ENCODE peak calls at places on chromosomes 7 and 10, in six cellular contexts. One of them, this sample, is unnamed.

GRCh38 chr10:103645141-103646054 is 151.9 kb downstream of the NEURL1 start:
- DNase-seq in cardiac muscle cell: no peak
- DNase-seq in astrocyte of the spinal cord: peak; percentile 86
- DNase-seq in bronchial epithelial cell: peak; percentile 85
- DNase-seq in HL-60: peak; percentile 85
- DNase-seq in breast epithelium: no peak
- DNase-seq in this sample: peak; percentile 98

GRCh38 chr10:89702121-89702480 is 711 bp downstream of the KIF20B start:
- DNase-seq in cardiac muscle cell: no peak
- DNase-seq in astrocyte of the spinal cord: no peak
- DNase-seq in bronchial epithelial cell: no peak
- DNase-seq in HL-60: no peak
- DNase-seq in breast epithelium: no peak
- DNase-seq in this sample: no peak

GRCh38 chr7:81908220-81908619 is 138.4 kb upstream of the HGF start:
- DNase-seq in cardiac muscle cell: no peak
- DNase-seq in astrocyte of the spinal cord: no peak
- DNase-seq in bronchial epithelial cell: peak; percentile 42
- DNase-seq in HL-60: no peak
- DNase-seq in breast epithelium: no peak
- DNase-seq in this sample: no peak

GRCh38 chr7:1920266-1920681 is 250.2 kb downstream of the ELFN1 start:
- DNase-seq in cardiac muscle cell: no peak
- DNase-seq in astrocyte of the spinal cord: no peak
- DNase-seq in bronchial epithelial cell: no peak
- DNase-seq in HL-60: peak; percentile 37
- DNase-seq in breast epithelium: no peak
- DNase-seq in this sample: no peak

GRCh38 chr7:156384706-156385105 is 255.9 kb upstream of the RNF32 start:
- DNase-seq in cardiac muscle cell: no peak
- DNase-seq in astrocyte of the spinal cord: no peak
- DNase-seq in bronchial epithelial cell: no peak
- DNase-seq in HL-60: no peak
- DNase-seq in breast epithelium: no peak
- DNase-seq in this sample: no peak

GRCh38 chr7:66974986-66975590 is 20.3 kb downstream of the SBDS start:
- DNase-seq in cardiac muscle cell: no peak
- DNase-seq in astrocyte of the spinal cord: no peak
- DNase-seq in bronchial epithelial cell: no peak
- DNase-seq in HL-60: no peak
- DNase-seq in breast epithelium: no peak
- DNase-seq in this sample: no peak

GRCh38 chr7:31688347-31688746 is 1.3 kb downstream of the PPP1R17 start:
- DNase-seq in cardiac muscle cell: no peak
- DNase-seq in astrocyte of the spinal cord: no peak
- DNase-seq in bronchial epithelial cell: no peak
- DNase-seq in HL-60: peak; percentile 64
- DNase-seq in breast epithelium: no peak
- DNase-seq in this sample: no peak

GRCh38 chr10:93941603-93942002 is 47.8 kb downstream of the SLC35G1 start:
- DNase-seq in cardiac muscle cell: no peak
- DNase-seq in astrocyte of the spinal cord: no peak
- DNase-seq in bronchial epithelial cell: no peak
- DNase-seq in HL-60: no peak
- DNase-seq in breast epithelium: no peak
- DNase-seq in this sample: no peak

GRCh38 chr7:5636914-5637313 is 144.5 kb downstream of the RNF216 start:
- DNase-seq in cardiac muscle cell: no peak
- DNase-seq in astrocyte of the spinal cord: peak; percentile 93
- DNase-seq in bronchial epithelial cell: peak; percentile 55
- DNase-seq in HL-60: no peak
- DNase-seq in breast epithelium: no peak
- DNase-seq in this sample: peak; percentile 89

GRCh38 chr10:124728830-124729661 is 15.1 kb downstream of the FAM53B start:
- DNase-seq in cardiac muscle cell: no peak
- DNase-seq in astrocyte of the spinal cord: no peak
- DNase-seq in bronchial epithelial cell: no peak
- DNase-seq in HL-60: no peak
- DNase-seq in breast epithelium: no peak
- DNase-seq in this sample: no peak

GRCh38 chr10:38076687-38077086 is 17.4 kb upstream of the ZNF37A start:
- DNase-seq in cardiac muscle cell: no peak
- DNase-seq in astrocyte of the spinal cord: no peak
- DNase-seq in bronchial epithelial cell: no peak
- DNase-seq in HL-60: no peak
- DNase-seq in breast epithelium: no peak
- DNase-seq in this sample: no peak

GRCh38 chr10:113007343-113007771 is 57.3 kb downstream of the TCF7L2 start:
- DNase-seq in cardiac muscle cell: no peak
- DNase-seq in astrocyte of the spinal cord: no peak
- DNase-seq in bronchial epithelial cell: no peak
- DNase-seq in HL-60: no peak
- DNase-seq in breast epithelium: no peak
- DNase-seq in this sample: no peak

GRCh38 chr7:39357648-39358047 is 208.6 kb upstream of the YAE1 start:
- DNase-seq in cardiac muscle cell: peak; percentile 37
- DNase-seq in astrocyte of the spinal cord: no peak
- DNase-seq in bronchial epithelial cell: no peak
- DNase-seq in HL-60: no peak
- DNase-seq in breast epithelium: no peak
- DNase-seq in this sample: no peak

GRCh38 chr10:17428096-17428615 is 26.2 kb downstream of the ST8SIA6 start:
- DNase-seq in cardiac muscle cell: no peak
- DNase-seq in astrocyte of the spinal cord: no peak
- DNase-seq in bronchial epithelial cell: no peak
- DNase-seq in HL-60: no peak
- DNase-seq in breast epithelium: no peak
- DNase-seq in this sample: no peak

GRCh38 chr10:17427201-17427600 is 27.2 kb downstream of the ST8SIA6 start:
- DNase-seq in cardiac muscle cell: no peak
- DNase-seq in astrocyte of the spinal cord: no peak
- DNase-seq in bronchial epithelial cell: no peak
- DNase-seq in HL-60: no peak
- DNase-seq in breast epithelium: no peak
- DNase-seq in this sample: no peak

GRCh38 chr10:17426263-17426600 is 28.2 kb downstream of the ST8SIA6 start:
- DNase-seq in cardiac muscle cell: no peak
- DNase-seq in astrocyte of the spinal cord: no peak
- DNase-seq in bronchial epithelial cell: no peak
- DNase-seq in HL-60: no peak
- DNase-seq in breast epithelium: no peak
- DNase-seq in this sample: no peak

GRCh38 chr10:17423641-17424186 is 30.7 kb downstream of the ST8SIA6 start:
- DNase-seq in cardiac muscle cell: no peak
- DNase-seq in astrocyte of the spinal cord: no peak
- DNase-seq in bronchial epithelial cell: no peak
- DNase-seq in HL-60: no peak
- DNase-seq in breast epithelium: no peak
- DNase-seq in this sample: no peak

DNA sequence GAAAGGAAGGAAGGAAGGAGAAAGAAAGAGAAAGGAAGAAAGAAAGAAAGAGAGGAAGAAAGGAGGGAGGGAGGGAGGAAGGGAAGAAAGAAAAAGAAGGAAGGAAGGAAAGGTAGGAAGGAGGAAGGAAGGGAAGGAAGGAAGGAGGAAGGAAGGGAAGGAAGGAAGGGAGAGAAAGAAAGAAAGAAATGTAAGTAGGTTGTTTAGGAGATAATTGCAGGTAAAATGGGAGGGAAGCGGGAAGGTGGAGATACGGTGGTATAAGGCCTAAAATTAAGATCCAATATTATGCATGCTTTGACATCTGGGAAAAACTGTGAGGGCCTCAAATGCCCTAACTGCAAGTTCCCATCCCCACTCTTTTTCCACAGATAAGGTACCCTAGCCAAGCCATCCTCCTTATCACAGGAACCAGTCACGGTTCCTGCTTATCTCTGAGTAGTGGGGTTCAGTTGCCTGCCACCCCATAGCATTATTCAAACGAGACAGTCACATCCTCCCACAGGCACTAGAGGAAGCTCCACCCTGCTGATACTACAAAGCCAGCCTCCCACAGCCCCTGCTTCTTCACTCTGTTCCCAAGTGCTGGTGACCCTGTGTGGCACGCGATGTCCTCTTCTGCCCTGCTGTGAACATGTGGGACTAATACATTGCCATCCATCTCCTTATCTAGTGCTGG is 28.7 kb downstream of the ST8SIA6 start:
- DNase-seq in cardiac muscle cell: no peak
- DNase-seq in astrocyte of the spinal cord: no peak
- DNase-seq in bronchial epithelial cell: no peak
- DNase-seq in HL-60: no peak
- DNase-seq in breast epithelium: no peak
- DNase-seq in this sample: no peak
- H3K4me3 ChIP-seq in cardiac muscle cell: no peak overlapping the region
- H3K4me3 ChIP-seq in astrocyte of the spinal cord: no peak overlapping the region
- H3K4me3 ChIP-seq in bronchial epithelial cell: no peak overlapping the region
- H3K4me3 ChIP-seq in HL-60: no peak overlapping the region
- H3K4me3 ChIP-seq in breast epithelium: no peak overlapping the region
- H3K4me3 ChIP-seq in this sample: no peak overlapping the region

DNA sequence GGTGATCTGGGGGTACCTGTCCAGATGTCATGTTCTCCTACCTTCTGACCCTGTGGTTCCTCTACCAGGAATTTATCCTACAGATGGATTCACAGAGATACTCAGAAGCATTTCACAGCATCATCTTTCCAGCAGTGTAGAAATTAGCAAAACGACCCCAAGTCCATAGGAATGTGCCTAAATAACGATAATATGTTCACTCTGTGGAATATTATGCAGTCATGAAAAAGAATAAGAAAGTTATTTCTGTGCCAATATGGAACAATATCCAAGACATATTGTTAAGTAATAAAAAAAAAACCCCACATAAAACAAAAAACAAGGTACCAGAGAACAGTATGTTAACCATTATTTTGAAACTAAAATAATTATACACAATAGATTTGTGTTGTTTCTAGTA is 123.8 kb upstream of the SDK1 start:
- DNase-seq in cardiac muscle cell: no peak
- DNase-seq in astrocyte of the spinal cord: no peak
- DNase-seq in bronchial epithelial cell: no peak
- DNase-seq in HL-60: no peak
- DNase-seq in breast epithelium: no peak
- DNase-seq in this sample: no peak
- H3K4me3 ChIP-seq in cardiac muscle cell: no peak overlapping the region
- H3K4me3 ChIP-seq in astrocyte of the spinal cord: no peak overlapping the region
- H3K4me3 ChIP-seq in bronchial epithelial cell: no peak overlapping the region
- H3K4me3 ChIP-seq in HL-60: no peak overlapping the region
- H3K4me3 ChIP-seq in breast epithelium: no peak overlapping the region
- H3K4me3 ChIP-seq in this sample: no peak overlapping the region

GRCh38 chr7:111750878-111751277 is 188.6 kb upstream of the IMMP2L start:
- DNase-seq in cardiac muscle cell: no peak
- DNase-seq in astrocyte of the spinal cord: no peak
- DNase-seq in bronchial epithelial cell: no peak
- DNase-seq in HL-60: no peak
- DNase-seq in breast epithelium: no peak
- DNase-seq in this sample: no peak
- H3K4me3 ChIP-seq in cardiac muscle cell: no peak overlapping the region
- H3K4me3 ChIP-seq in astrocyte of the spinal cord: no peak overlapping the region
- H3K4me3 ChIP-seq in bronchial epithelial cell: no peak overlapping the region
- H3K4me3 ChIP-seq in HL-60: no peak overlapping the region
- H3K4me3 ChIP-seq in breast epithelium: no peak overlapping the region
- H3K4me3 ChIP-seq in this sample: no peak overlapping the region

GRCh38 chr10:314381-314780 is 179.1 kb downstream of the ZMYND11 start:
- DNase-seq in cardiac muscle cell: no peak
- DNase-seq in astrocyte of the spinal cord: no peak
- DNase-seq in bronchial epithelial cell: no peak
- DNase-seq in HL-60: no peak
- DNase-seq in breast epithelium: no peak
- DNase-seq in this sample: no peak

GRCh38 chr10:310371-310770 is 175.1 kb downstream of the ZMYND11 start:
- DNase-seq in cardiac muscle cell: no peak
- DNase-seq in astrocyte of the spinal cord: no peak
- DNase-seq in bronchial epithelial cell: no peak
- DNase-seq in HL-60: no peak
- DNase-seq in breast epithelium: no peak
- DNase-seq in this sample: no peak

GRCh38 chr10:314871-315270 is 179.6 kb downstream of the ZMYND11 start:
- DNase-seq in cardiac muscle cell: no peak
- DNase-seq in astrocyte of the spinal cord: no peak
- DNase-seq in bronchial epithelial cell: no peak
- DNase-seq in HL-60: no peak
- DNase-seq in breast epithelium: no peak
- DNase-seq in this sample: no peak

GRCh38 chr10:310976-311639 is 175.9 kb downstream of the ZMYND11 start:
- DNase-seq in cardiac muscle cell: no peak
- DNase-seq in astrocyte of the spinal cord: peak; percentile 40
- DNase-seq in bronchial epithelial cell: no peak
- DNase-seq in HL-60: no peak
- DNase-seq in breast epithelium: no peak
- DNase-seq in this sample: no peak

GRCh38 chr10:311901-312665 is 176.8 kb downstream of the ZMYND11 start:
- DNase-seq in cardiac muscle cell: no peak
- DNase-seq in astrocyte of the spinal cord: no peak
- DNase-seq in bronchial epithelial cell: no peak
- DNase-seq in HL-60: no peak
- DNase-seq in breast epithelium: no peak
- DNase-seq in this sample: no peak
- H3K4me3 ChIP-seq in cardiac muscle cell: no peak overlapping the region
- H3K4me3 ChIP-seq in astrocyte of the spinal cord: no peak overlapping the region
- H3K4me3 ChIP-seq in bronchial epithelial cell: no peak overlapping the region
- H3K4me3 ChIP-seq in HL-60: no peak overlapping the region
- H3K4me3 ChIP-seq in breast epithelium: no peak overlapping the region
- H3K4me3 ChIP-seq in this sample: no peak overlapping the region

GRCh38 chr10:33523236-33523792 is 188.8 kb upstream of the NRP1 start:
- DNase-seq in cardiac muscle cell: no peak
- DNase-seq in astrocyte of the spinal cord: no peak
- DNase-seq in bronchial epithelial cell: no peak
- DNase-seq in HL-60: no peak
- DNase-seq in breast epithelium: no peak
- DNase-seq in this sample: no peak

GRCh38 chr10:33521904-33522303 is 187.4 kb upstream of the NRP1 start:
- DNase-seq in cardiac muscle cell: no peak
- DNase-seq in astrocyte of the spinal cord: no peak
- DNase-seq in bronchial epithelial cell: no peak
- DNase-seq in HL-60: no peak
- DNase-seq in breast epithelium: no peak
- DNase-seq in this sample: no peak

GRCh38 chr10:33521062-33521461 is 186.6 kb upstream of the NRP1 start:
- DNase-seq in cardiac muscle cell: no peak
- DNase-seq in astrocyte of the spinal cord: no peak
- DNase-seq in bronchial epithelial cell: no peak
- DNase-seq in HL-60: no peak
- DNase-seq in breast epithelium: no peak
- DNase-seq in this sample: no peak

GRCh38 chr10:33520223-33520622 is 185.8 kb upstream of the NRP1 start:
- DNase-seq in cardiac muscle cell: no peak
- DNase-seq in astrocyte of the spinal cord: no peak
- DNase-seq in bronchial epithelial cell: no peak
- DNase-seq in HL-60: no peak
- DNase-seq in breast epithelium: no peak
- DNase-seq in this sample: no peak

GRCh38 chr10:33519130-33519860 is 184.8 kb upstream of the NRP1 start:
- DNase-seq in cardiac muscle cell: no peak
- DNase-seq in astrocyte of the spinal cord: no peak
- DNase-seq in bronchial epithelial cell: no peak
- DNase-seq in HL-60: no peak
- DNase-seq in breast epithelium: no peak
- DNase-seq in this sample: no peak
- H3K4me3 ChIP-seq in cardiac muscle cell: no peak overlapping the region
- H3K4me3 ChIP-seq in astrocyte of the spinal cord: no peak overlapping the region
- H3K4me3 ChIP-seq in bronchial epithelial cell: no peak overlapping the region
- H3K4me3 ChIP-seq in HL-60: no peak overlapping the region
- H3K4me3 ChIP-seq in breast epithelium: no peak overlapping the region
- H3K4me3 ChIP-seq in this sample: no peak overlapping the region

This sample was measured in skeletal muscle cell.